ENCODE peak calls at places on chromosomes 16 and 17, in seven cellular contexts. A is NCI-H1930; O is adipocyte; L is psoas muscle; C is colonic mucosa; U is DMS153; D is activated T-helper 1 cell treated with anti-CD3 and anti-CD28 coated beads, Interleukin-2, amount 50 U/mL, for 16 hours. Z is an unnamed sample.

GRCh38 chr16:75138636-75139035 is 9.7 kb upstream of the ZFP1 start:
- DNase-seq in L (no peak), O (no peak), A (no peak), C (no peak), U (no peak), D (no peak), Z (peak)

GRCh38 chr17:12022310-12022709 is 1.6 kb downstream of the MAP2K4 start:
- DNase-seq in C (no peak), L (no peak), D (no peak), A (no peak), U (no peak), O (peak), Z (no peak)

GRCh38 chr16:88826070-88826840 is 14.5 kb upstream of the APRT start:
- DNase-seq in O (no peak), C (peak), L (no peak), D (no peak), U (no peak), A (no peak), Z (no peak)

GRCh38 chr17:48878920-48879898 is 13.4 kb upstream of the ATP5MC1 start:
- DNase-seq in D (no peak), L (no peak), U (peak), A (peak), C (peak), O (peak), Z (peak)

GRCh38 chr16:81885976-81886586 is 107.0 kb downstream of the PLCG2 start:
- DNase-seq in O (peak), U (no peak), D (no peak), A (no peak), L (no peak), C (peak), Z (peak)

GRCh38 chr16:81554993-81555392 is 110.4 kb downstream of the CMIP start:
- DNase-seq in D (no peak), O (no peak), C (no peak), L (no peak), A (no peak), U (no peak), Z (no peak)

GRCh38 chr16:11278681-11279628 is 2.2 kb downstream of the PRM1 start:
- DNase-seq in O (no peak), C (no peak), U (no peak), D (no peak), L (no peak), A (no peak), Z (no peak)

GRCh38 chr17:31310877-31311276 is 3.0 kb downstream of the EVI2B start:
- DNase-seq in O (no peak), L (no peak), C (no peak), U (no peak), A (no peak), D (no peak), Z (no peak)

GRCh38 chr17:5194346-5194745 is 2.7 kb upstream of the ZNF594 start:
- DNase-seq in U (no peak), D (no peak), L (no peak), A (no peak), O (peak), C (no peak), Z (peak)

GRCh38 chr17:11238710-11239109 is 2.3 kb upstream of the SHISA6 start:
- DNase-seq in A (no peak), C (no peak), L (no peak), O (no peak), U (no peak), D (no peak), Z (no peak)

GRCh38 chr16:69495821-69496220 is 69.9 kb upstream of the NFAT5 start:
- DNase-seq in A (no peak), L (no peak), D (no peak), U (no peak), O (no peak), C (no peak), Z (no peak)

GRCh38 chr17:65794572-65794971 is 233.1 kb upstream of the AXIN2 start:
- DNase-seq in O (peak), U (no peak), D (no peak), C (peak), A (no peak), L (no peak), Z (peak)

GRCh38 chr16:50271148-50272041 is 5.0 kb downstream of the ADCY7 start:
- DNase-seq in D (no peak), U (no peak), L (no peak), O (no peak), A (no peak), C (no peak), Z (no peak)

GRCh38 chr16:84104231-84104630 is 12.5 kb downstream of the MBTPS1 start:
- DNase-seq in D (no peak), C (no peak), A (no peak), U (no peak), O (no peak), L (no peak), Z (no peak)

GRCh38 chr16:14307623-14308356 is 236.7 kb downstream of the MRTFB start:
- DNase-seq in D (no peak), U (no peak), O (peak), L (peak), A (no peak), C (no peak), Z (peak)

GRCh38 chr17:48647103-48647963 is 21.2 kb upstream of the HOXB9 start:
- DNase-seq in A (no peak), O (no peak), L (no peak), C (peak), U (no peak), D (no peak), Z (peak)

GRCh38 chr17:64216385-64217248 is 46.4 kb downstream of the TEX2 start:
- DNase-seq in L (peak), U (no peak), O (peak), D (no peak), C (peak), A (no peak), Z (no peak)

GRCh38 chr17:73293480-73293911 is 18.3 kb downstream of the CDC42EP4 start:
- DNase-seq in A (no peak), C (no peak), D (no peak), L (peak), O (peak), U (no peak), Z (peak)

GRCh38 chr17:64074704-64075484 is 54.5 kb upstream of the ICAM2 start:
- DNase-seq in C (no peak), U (peak), O (peak), A (no peak), L (no peak), D (no peak), Z (peak)

Z was measured in AG20443.